ENCODE peak calls at places on chromosomes 11 and 22, in five cellular contexts. One of them, this sample, is unnamed.

GRCh38 chr22:43313497-43314474 is 29.4 kb downstream of the SCUBE1 start:
- DNase-seq in H1: no peak
- DNase-seq in psoas muscle: peak; percentile 91
- DNase-seq in heart left ventricle: peak; percentile 31
- DNase-seq in HCT116: no peak
- DNase-seq in this sample: peak; percentile 40

GRCh38 chr11:75820636-75821035 is 5.6 kb downstream of the UVRAG start:
- DNase-seq in H1: no peak
- DNase-seq in HCT116: no peak
- DNase-seq in heart left ventricle: no peak
- DNase-seq in psoas muscle: no peak
- DNase-seq in this sample: no peak

GRCh38 chr11:128734439-128735224 is 40.8 kb downstream of the FLI1 start:
- DNase-seq in HCT116: no peak
- DNase-seq in H1: no peak
- DNase-seq in psoas muscle: no peak
- DNase-seq in heart left ventricle: peak; percentile 43
- DNase-seq in this sample: no peak

GRCh38 chr11:28697920-28698827 is 590.0 kb downstream of the METTL15 start:
- DNase-seq in HCT116: peak; percentile 46
- DNase-seq in heart left ventricle: peak; percentile 26
- DNase-seq in H1: peak; percentile 91
- DNase-seq in psoas muscle: peak; percentile 56
- DNase-seq in this sample: peak; percentile 58

GRCh38 chr11:128689946-128690745 is 3.7 kb upstream of the FLI1 start:
- DNase-seq in psoas muscle: no peak
- DNase-seq in heart left ventricle: peak; percentile 47
- DNase-seq in HCT116: no peak
- DNase-seq in H1: peak; percentile 58
- DNase-seq in this sample: peak; percentile 50

GRCh38 chr22:17120711-17121234 is 387 bp downstream of the TMEM121B start:
- DNase-seq in H1: peak; percentile 66
- DNase-seq in psoas muscle: peak; percentile 55
- DNase-seq in heart left ventricle: no peak
- DNase-seq in HCT116: no peak
- DNase-seq in this sample: no peak

GRCh38 chr11:132962026-132962425 is 570.3 kb downstream of the OPCML start:
- DNase-seq in heart left ventricle: no peak
- DNase-seq in HCT116: no peak
- DNase-seq in psoas muscle: no peak
- DNase-seq in H1: no peak
- DNase-seq in this sample: no peak

GRCh38 chr11:2586793-2587131 is 113.0 kb downstream of the KCNQ1OT1 start:
- DNase-seq in psoas muscle: peak; percentile 45
- DNase-seq in heart left ventricle: no peak
- DNase-seq in HCT116: no peak
- DNase-seq in H1: no peak
- DNase-seq in this sample: peak; percentile 1

GRCh38 chr11:2645779-2646118 is 54.0 kb downstream of the KCNQ1OT1 start:
- DNase-seq in H1: no peak
- DNase-seq in HCT116: no peak
- DNase-seq in heart left ventricle: no peak
- DNase-seq in psoas muscle: no peak
- DNase-seq in this sample: no peak

GRCh38 chr11:121586727-121587126 is 134.0 kb upstream of the SORL1-AS1 start:
- DNase-seq in psoas muscle: no peak
- DNase-seq in heart left ventricle: no peak
- DNase-seq in HCT116: no peak
- DNase-seq in H1: no peak
- DNase-seq in this sample: no peak

GRCh38 chr11:2121227-2122130 is 17.7 kb downstream of the IGF2 start:
- DNase-seq in HCT116: no peak
- DNase-seq in H1: no peak
- DNase-seq in psoas muscle: peak; percentile 32
- DNase-seq in heart left ventricle: no peak
- DNase-seq in this sample: no peak

GRCh38 chr22:50314455-50315288 is 7.2 kb upstream of the PLXNB2 start:
- DNase-seq in psoas muscle: no peak
- DNase-seq in HCT116: no peak
- DNase-seq in H1: peak; percentile 59
- DNase-seq in heart left ventricle: peak; percentile 43
- DNase-seq in this sample: peak; percentile 84

GRCh38 chr22:24583972-24584790 is 8.7 kb downstream of the LRRC75B start:
- DNase-seq in HCT116: no peak
- DNase-seq in H1: no peak
- DNase-seq in psoas muscle: no peak
- DNase-seq in heart left ventricle: no peak
- DNase-seq in this sample: no peak
- H3K4me3 ChIP-seq in HCT116: no peak overlapping the region
- H3K4me3 ChIP-seq in H1: no peak overlapping the region
- H3K4me3 ChIP-seq in psoas muscle: no peak overlapping the region
- H3K4me3 ChIP-seq in heart left ventricle: peak overlapping the region; percentile 37
- H3K4me3 ChIP-seq in this sample: no peak overlapping the region

DNA sequence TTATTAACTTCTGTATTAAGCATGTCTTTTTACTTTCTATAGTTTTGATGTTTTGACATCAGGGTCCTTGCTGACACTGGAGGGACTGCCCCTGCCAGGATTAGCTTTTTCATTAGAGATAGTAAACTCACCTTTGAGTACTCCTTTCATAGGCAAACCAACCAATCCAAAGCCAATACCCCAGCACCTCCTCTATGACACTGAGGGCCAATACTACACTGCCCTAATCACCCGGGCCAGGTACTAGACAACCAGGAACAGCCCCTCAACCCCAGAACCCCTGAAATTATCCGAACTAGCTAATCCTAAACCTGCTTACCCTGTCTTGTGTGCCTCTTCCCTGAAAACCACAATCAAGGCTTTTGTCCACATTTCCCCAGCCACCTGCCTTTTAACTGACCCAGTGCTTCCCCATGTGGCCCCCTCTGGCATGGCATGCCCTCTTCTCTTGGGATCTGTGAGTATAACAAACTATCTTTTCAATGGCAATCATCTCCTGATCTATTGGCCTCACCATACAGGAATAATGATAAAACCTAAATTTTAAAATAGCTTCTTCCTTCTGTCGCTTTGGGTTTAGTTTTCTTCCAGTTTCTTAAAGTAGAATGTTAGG is 31.2 kb downstream of the RAB6A start:
- DNase-seq in H1: peak; percentile 82
- DNase-seq in psoas muscle: no peak
- DNase-seq in heart left ventricle: no peak
- DNase-seq in HCT116: peak; percentile 4
- DNase-seq in this sample: no peak
- TF ChIP-seq CTCF in H1: peak; percentile 80
- TF ChIP-seq CTCF in psoas muscle: peak; percentile 28
- TF ChIP-seq CTCF in heart left ventricle: no peak
- TF ChIP-seq CTCF in HCT116: no peak
- TF ChIP-seq CTCF in this sample: peak; percentile 22

GRCh38 chr11:7450836-7451235 is 34.5 kb upstream of the OLFML1 start:
- DNase-seq in H1: no peak
- DNase-seq in psoas muscle: no peak
- DNase-seq in HCT116: no peak
- DNase-seq in heart left ventricle: no peak
- DNase-seq in this sample: no peak

GRCh38 chr11:7451520-7451919 is 33.8 kb upstream of the OLFML1 start:
- DNase-seq in H1: no peak
- DNase-seq in psoas muscle: no peak
- DNase-seq in heart left ventricle: no peak
- DNase-seq in HCT116: no peak
- DNase-seq in this sample: no peak

GRCh38 chr11:7449841-7450214 is 35.5 kb upstream of the OLFML1 start:
- DNase-seq in H1: no peak
- DNase-seq in heart left ventricle: no peak
- DNase-seq in psoas muscle: no peak
- DNase-seq in HCT116: no peak
- DNase-seq in this sample: peak; percentile 17

GRCh38 chr11:7449196-7449840 is 36.0 kb upstream of the OLFML1 start:
- DNase-seq in H1: no peak
- DNase-seq in psoas muscle: no peak
- DNase-seq in HCT116: no peak
- DNase-seq in heart left ventricle: no peak
- DNase-seq in this sample: peak; percentile 63

GRCh38 chr11:7451952-7452507 is 33.3 kb upstream of the OLFML1 start:
- DNase-seq in HCT116: no peak
- DNase-seq in psoas muscle: no peak
- DNase-seq in heart left ventricle: no peak
- DNase-seq in H1: no peak
- DNase-seq in this sample: no peak
- H3K4me1 ChIP-seq in HCT116: no peaks in the 10 kb centered on the region
- H3K4me1 ChIP-seq in psoas muscle: no peaks in the 10 kb centered on the region
- H3K4me1 ChIP-seq in heart left ventricle: peaks cover 3% of the 10 kb centered on the region
- H3K4me1 ChIP-seq in H1: no peaks in the 10 kb centered on the region
- H3K4me1 ChIP-seq in this sample: peaks cover 27% of the 10 kb centered on the region

GRCh38 chr22:39663751-39664150 is 93.2 kb downstream of the CACNA1I start:
- DNase-seq in H1: no peak
- DNase-seq in HCT116: no peak
- DNase-seq in psoas muscle: no peak
- DNase-seq in heart left ventricle: no peak
- DNase-seq in this sample: no peak

GRCh38 chr22:39664485-39665200 is 94.1 kb downstream of the CACNA1I start:
- DNase-seq in HCT116: no peak
- DNase-seq in heart left ventricle: no peak
- DNase-seq in psoas muscle: no peak
- DNase-seq in H1: peak; percentile 90
- DNase-seq in this sample: no peak

GRCh38 chr22:39661501-39661841 is 90.9 kb downstream of the CACNA1I start:
- DNase-seq in H1: no peak
- DNase-seq in heart left ventricle: no peak
- DNase-seq in psoas muscle: no peak
- DNase-seq in HCT116: no peak
- DNase-seq in this sample: no peak

GRCh38 chr22:39661842-39662676 is 91.5 kb downstream of the CACNA1I start:
- DNase-seq in psoas muscle: no peak
- DNase-seq in HCT116: no peak
- DNase-seq in H1: peak; percentile 98
- DNase-seq in heart left ventricle: no peak
- DNase-seq in this sample: peak; percentile 12

DNA sequence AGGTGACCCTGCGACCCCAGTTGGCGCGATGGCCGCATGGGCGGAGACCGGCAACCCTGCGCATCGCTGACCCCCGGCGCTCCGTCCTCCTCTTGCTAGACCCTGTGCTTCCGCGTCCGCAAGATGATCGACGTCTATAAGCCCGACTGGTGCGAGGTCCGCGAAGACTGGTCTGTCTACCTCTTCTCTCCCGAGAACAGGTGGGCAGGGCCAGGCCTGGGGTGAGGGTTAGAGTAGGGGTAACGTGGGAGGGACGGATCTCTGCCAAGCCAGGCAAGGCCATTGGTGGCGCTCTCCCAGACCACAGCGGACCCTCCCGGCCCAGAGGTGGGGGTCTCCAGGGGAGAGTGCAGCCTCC is 92.1 kb downstream of the CACNA1I start:
- DNase-seq in HCT116: no peak
- DNase-seq in psoas muscle: no peak
- DNase-seq in H1: peak; percentile 84
- DNase-seq in heart left ventricle: no peak
- DNase-seq in this sample: no peak
- H3K4me3 ChIP-seq in HCT116: no peak overlapping the region
- H3K4me3 ChIP-seq in psoas muscle: no peak overlapping the region
- H3K4me3 ChIP-seq in H1: peak overlapping the region; percentile 69
- H3K4me3 ChIP-seq in heart left ventricle: no peak overlapping the region
- H3K4me3 ChIP-seq in this sample: no peak overlapping the region

DNA sequence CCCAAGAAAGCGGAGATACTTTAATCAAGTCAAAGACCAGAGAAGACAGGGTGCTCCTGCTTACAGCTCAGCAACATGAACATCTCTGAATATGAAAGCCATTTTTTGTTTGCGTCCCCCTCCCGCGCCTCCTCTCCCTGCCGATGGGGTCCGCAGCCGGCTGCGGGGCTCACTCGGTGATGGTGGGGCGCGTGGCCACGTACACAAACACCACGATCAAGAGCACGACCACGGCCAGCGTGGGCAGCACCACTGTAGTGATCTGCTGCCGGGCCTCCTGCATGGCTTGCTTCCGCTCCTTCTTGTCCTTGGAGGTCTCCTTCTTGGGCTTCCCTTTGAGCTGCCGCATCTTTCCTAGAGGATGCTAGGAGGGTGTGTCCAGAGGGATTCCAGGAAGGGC is 64.3 kb downstream of the SMCO4 start:
- DNase-seq in heart left ventricle: no peak
- DNase-seq in H1: no peak
- DNase-seq in psoas muscle: no peak
- DNase-seq in HCT116: no peak
- DNase-seq in this sample: no peak
- TF ChIP-seq CTCF in heart left ventricle: no peak
- TF ChIP-seq CTCF in H1: no peak
- TF ChIP-seq CTCF in psoas muscle: no peak
- TF ChIP-seq CTCF in HCT116: no peak
- TF ChIP-seq CTCF in this sample: no peak

GRCh38 chr11:116727990-116728389 is 44.8 kb downstream of the BUD13 start:
- DNase-seq in H1: no peak
- DNase-seq in heart left ventricle: no peak
- DNase-seq in psoas muscle: no peak
- DNase-seq in HCT116: no peak
- DNase-seq in this sample: no peak
- H3K4me1 ChIP-seq in H1: peaks cover 6% of the 10 kb centered on the region
- H3K4me1 ChIP-seq in heart left ventricle: peaks cover 15% of the 10 kb centered on the region
- H3K4me1 ChIP-seq in psoas muscle: peaks cover 22% of the 10 kb centered on the region
- H3K4me1 ChIP-seq in HCT116: peaks cover 4% of the 10 kb centered on the region
- H3K4me1 ChIP-seq in this sample: peaks cover 5% of the 10 kb centered on the region

DNA sequence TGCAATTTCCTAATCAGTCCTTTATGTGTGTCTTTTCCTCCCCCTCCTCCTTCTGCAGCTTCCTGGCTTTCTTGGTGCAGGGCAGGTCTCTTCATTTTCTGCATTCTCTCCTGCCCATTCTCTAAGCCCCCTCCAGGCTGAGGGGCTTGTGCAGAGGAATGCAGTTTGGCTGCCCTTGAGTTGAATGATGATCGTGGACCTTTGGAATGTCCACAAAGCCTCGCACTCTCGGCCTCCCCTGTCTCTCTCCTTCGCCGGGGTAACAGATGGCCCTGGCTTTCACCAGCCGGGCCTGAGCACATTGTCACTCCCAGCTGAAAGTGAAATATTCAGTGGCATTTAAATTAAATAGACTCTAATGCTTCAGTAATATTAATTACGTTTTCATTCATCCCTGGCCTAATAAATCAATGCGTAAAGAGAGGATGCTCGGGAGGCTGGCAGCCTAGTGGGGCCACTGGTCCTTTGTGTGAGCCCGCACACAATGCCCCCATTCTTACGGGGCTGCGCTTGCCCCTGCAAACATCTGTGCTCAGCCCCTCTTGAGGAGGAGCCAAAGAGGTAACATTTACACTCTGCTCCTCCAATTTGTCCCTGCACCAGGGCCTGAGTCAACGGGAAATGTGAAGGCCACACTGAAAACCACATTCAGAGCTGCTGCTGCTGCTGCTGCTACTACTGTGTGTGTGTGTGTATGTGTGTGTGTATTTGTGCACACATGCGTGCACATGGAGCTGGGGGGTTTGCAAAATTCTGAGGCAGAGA is 64.9 kb upstream of the PAX6 start:
- DNase-seq in HCT116: no peak
- DNase-seq in H1: no peak
- DNase-seq in psoas muscle: no peak
- DNase-seq in heart left ventricle: no peak
- DNase-seq in this sample: no peak
- H3K4me3 ChIP-seq in HCT116: no peak overlapping the region
- H3K4me3 ChIP-seq in H1: no peak overlapping the region
- H3K4me3 ChIP-seq in psoas muscle: no peak overlapping the region
- H3K4me3 ChIP-seq in heart left ventricle: no peak overlapping the region
- H3K4me3 ChIP-seq in this sample: no peak overlapping the region

This sample was measured in thyroid gland.